ENCODE peak calls at places on chromosomes 12 and 14, in six cellular contexts. J, I, P, M, B and D are unnamed samples.
A peak's percentile ranks its signal among the peaks of the same experiment; 100 is the strongest.

GRCh38 chr14:84482256-84483071 is 1047.5 kb upstream of the FLRT2 start:
- DNase-seq in B (peak; percentile 8), M (no peak), I (no peak), P (no peak), J (peak; percentile 56), D (no peak)

GRCh38 chr12:49389092-49389703 is 21.9 kb downstream of the SPATS2 start:
- DNase-seq in J (no peak), M (peak; percentile 32), B (no peak), P (peak; percentile 48), I (peak; percentile 50), D (peak; percentile 17)

GRCh38 chr12:50246873-50247612 is 36.3 kb downstream of the LIMA1 start:
- DNase-seq in J (peak; percentile 99), M (peak; percentile 67), I (no peak), P (no peak), B (peak; percentile 88), D (peak; percentile 40)

GRCh38 chr14:96362965-96363750 is at the start of the genes ATG2B and GSKIP:
- DNase-seq in M (peak; percentile 94), B (peak; percentile 79), J (peak; percentile 85), P (peak; percentile 97), I (peak; percentile 96), D (peak; percentile 94)

GRCh38 chr12:95151821-95152220 is 65.4 kb downstream of the FGD6 start:
- DNase-seq in B (no peak), M (no peak), P (no peak), I (no peak), J (no peak), D (no peak)

GRCh38 chr14:103125098-103126070 is 2.1 kb downstream of the TNFAIP2 start:
- DNase-seq in B (no peak), P (no peak), J (no peak), I (no peak), M (no peak), D (no peak)

GRCh38 chr12:108804361-108804949 is 52.9 kb downstream of the SSH1 start:
- DNase-seq in J (peak; percentile 99), I (no peak), B (no peak), M (no peak), P (no peak), D (no peak)

GRCh38 chr12:32399373-32400113 is at the start of gene FGD4:
- DNase-seq in P (no peak), B (peak; percentile 53), M (peak; percentile 87), J (peak; percentile 56), I (peak; percentile 14), D (peak; percentile 93)

GRCh38 chr14:100640481-100641273 is 53.5 kb upstream of the BEGAIN start:
- DNase-seq in B (no peak), M (no peak), I (peak; percentile 59), P (peak; percentile 58), J (no peak), D (no peak)

GRCh38 chr12:98401427-98401826 is 114.0 kb upstream of the TMPO start:
- DNase-seq in M (no peak), P (no peak), B (no peak), J (no peak), I (no peak), D (peak; percentile 70)

GRCh38 chr12:57491393-57492280 is 3.8 kb downstream of the MARS1 start:
- DNase-seq in I (no peak), P (no peak), J (no peak), M (no peak), B (no peak), D (no peak)

GRCh38 chr12:95277139-95277538 is 59.5 kb downstream of the VEZT start:
- DNase-seq in J (peak; percentile 84), I (no peak), B (peak; percentile 34), P (no peak), M (no peak), D (no peak)

GRCh38 chr14:99745307-99745951 is 47.8 kb upstream of the EML1 start:
- DNase-seq in B (no peak), I (no peak), M (no peak), J (peak; percentile 43), P (no peak), D (no peak)

GRCh38 chr12:78864483-78865296 is at the start of gene SYT1:
- DNase-seq in M (peak; percentile 29), J (peak; percentile 47), P (no peak), I (no peak), B (peak; percentile 65), D (peak; percentile 13)

GRCh38 chr12:118436002-118436724 is 59.8 kb downstream of the SUDS3 start:
- DNase-seq in J (no peak), P (no peak), M (no peak), I (no peak), B (no peak), D (no peak)

GRCh38 chr14:24425704-24426103 is 3.8 kb downstream of the CBLN3 start:
- DNase-seq in I (no peak), P (no peak), J (peak; percentile 82), M (no peak), B (peak; percentile 28), D (no peak)

GRCh38 chr12:77540097-77540496 is 290.6 kb upstream of the NAV3 start:
- DNase-seq in J (no peak), P (no peak), I (no peak), M (no peak), B (no peak), D (no peak)

GRCh38 chr12:12717586-12718381 is 616 bp downstream of the CDKN1B start:
- DNase-seq in J (no peak), I (no peak), M (no peak), B (no peak), P (no peak), D (peak; percentile 40)

GRCh38 chr12:124474709-124475108 is 92.7 kb downstream of the NCOR2 start:
- DNase-seq in P (no peak), I (no peak), B (peak; percentile 84), J (no peak), M (no peak), D (no peak)

GRCh38 chr12:48002179-48002601 is 2.1 kb downstream of the COL2A1 start:
- DNase-seq in B (no peak), J (no peak), I (no peak), M (no peak), P (no peak), D (no peak)

GRCh38 chr12:77122661-77123060 is 57.3 kb upstream of the E2F7 start:
- DNase-seq in P (no peak), B (no peak), M (no peak), J (peak; percentile 54), I (no peak), D (no peak)

GRCh38 chr12:27190761-27191160 is 53.3 kb upstream of the STK38L start:
- DNase-seq in B (no peak), P (no peak), J (peak; percentile 76), I (no peak), M (no peak), D (no peak)

GRCh38 chr14:105738638-105739037 is 212.3 kb downstream of the TMEM121 start:
- DNase-seq in B (no peak), J (no peak), P (no peak), M (no peak), I (no peak), D (no peak)

GRCh38 chr14:82009076-82009475 is 475.4 kb upstream of the SEL1L start:
- DNase-seq in P (no peak), B (no peak), I (no peak), J (no peak), M (no peak), D (no peak)

GRCh38 chr14:91048256-91048655 is 12.2 kb downstream of the RPS6KA5 start:
- DNase-seq in M (no peak), J (no peak), I (no peak), B (no peak), P (no peak), D (no peak)

GRCh38 chr14:66539034-66539433 is 31.1 kb downstream of the GPHN start:
- DNase-seq in J (no peak), I (no peak), P (no peak), B (no peak), M (no peak), D (no peak)

GRCh38 chr12:122040579-122041386 is 19.1 kb downstream of the BCL7A start:
- DNase-seq in J (no peak), B (no peak), P (no peak), M (peak; percentile 67), I (no peak), D (no peak)

GRCh38 chr14:90382491-90383125 is 14.2 kb upstream of the CALM1 start:
- DNase-seq in P (peak; percentile 57), I (peak; percentile 59), J (peak; percentile 87), B (no peak), M (peak; percentile 69), D (peak; percentile 68)

GRCh38 chr12:59652098-59652497 is 56.3 kb downstream of the SLC16A7 start:
- DNase-seq in B (no peak), I (no peak), J (no peak), P (no peak), M (no peak), D (no peak)

GRCh38 chr14:53355581-53356112 is 202.5 kb upstream of the DDHD1 start:
- DNase-seq in M (no peak), J (peak; percentile 51), B (peak; percentile 8), P (no peak), I (no peak), D (no peak)

GRCh38 chr14:104731249-104731924 is 7.4 kb downstream of the ADSS1 start:
- DNase-seq in J (no peak), M (no peak), P (no peak), I (no peak), B (no peak), D (no peak)

GRCh38 chr12:45991289-45992249 is 1.2 kb upstream of the SCAF11 start:
- DNase-seq in B (peak; percentile 55), J (peak; percentile 61), P (peak; percentile 50), M (peak; percentile 75), I (peak; percentile 63), D (peak; percentile 81)

GRCh38 chr14:104094709-104095425 is 9.4 kb downstream of the ASPG start:
- DNase-seq in P (peak; percentile 38), I (peak; percentile 74), B (peak; percentile 75), M (peak; percentile 70), J (peak; percentile 18), D (peak; percentile 61)

GRCh38 chr14:79549515-79549914 is 661.8 kb downstream of the DIO2 start:
- DNase-seq in P (no peak), J (peak; percentile 12), I (no peak), M (no peak), B (no peak), D (no peak)

GRCh38 chr12:124433906-124434305 is 133.5 kb downstream of the NCOR2 start:
- DNase-seq in B (no peak), P (no peak), I (no peak), J (no peak), M (no peak), D (no peak)